ENCODE peak calls at places on chromosomes 5 and 9, in five cellular contexts. F, R, E, X and G are unnamed samples.
A peak's percentile ranks its signal among the peaks of the same experiment; 100 is the strongest.

GRCh38 chr5:158246661-158247060 is 387.7 kb upstream of the CLINT1 start:
- DNase-seq in R (no peak), E (no peak), F (no peak), X (no peak), G (no peak)

GRCh38 chr9:128706045-128706444 is 3.7 kb downstream of the PKN3 start:
- DNase-seq in X (peak; percentile 17), E (peak; percentile 32), R (peak; percentile 2), F (peak; percentile 8), G (no peak)

GRCh38 chr9:94802795-94803194 is 76.3 kb downstream of the AOPEP start:
- DNase-seq in E (peak; percentile 42), R (no peak), F (no peak), X (no peak), G (no peak)

GRCh38 chr9:93890436-93890935 is 64.7 kb downstream of the BARX1 start:
- DNase-seq in F (no peak), R (no peak), E (no peak), X (no peak), G (no peak)

GRCh38 chr5:94540856-94541494 is 77.4 kb downstream of the KIAA0825 start:
- DNase-seq in E (no peak), F (no peak), X (no peak), R (no peak), G (no peak)

GRCh38 chr9:120261419-120261818 is 318.5 kb downstream of the CDK5RAP2 start:
- DNase-seq in R (no peak), E (no peak), X (no peak), F (no peak), G (no peak)

GRCh38 chr5:62722360-62722759 is 143.7 kb downstream of the LRRC70 start:
- DNase-seq in E (peak; percentile 61), F (no peak), R (no peak), X (no peak), G (no peak)

GRCh38 chr5:150411245-150411979 is 1.3 kb downstream of the CD74 start:
- DNase-seq in X (no peak), E (peak; percentile 77), F (peak; percentile 88), R (no peak), G (no peak)

GRCh38 chr5:177410575-177410974 is 1.2 kb upstream of the F12 start:
- DNase-seq in F (no peak), R (no peak), X (no peak), E (no peak), G (no peak)
- H3K27me3 ChIP-seq in F (no peaks in the 10 kb centered on the region), R (no peaks in the 10 kb centered on the region), X (no peaks in the 10 kb centered on the region), E (peaks cover 60% of the 10 kb centered on the region), G (no peaks in the 10 kb centered on the region)

GRCh38 chr9:124760719-124761118 is 10.4 kb downstream of the NR6A1 start:
- DNase-seq in X (no peak), F (no peak), R (no peak), E (peak; percentile 91), G (no peak)
- H3K27me3 ChIP-seq in X (no peaks in the 10 kb centered on the region), F (peaks cover 27% of the 10 kb centered on the region), R (no peaks in the 10 kb centered on the region), E (no peaks in the 10 kb centered on the region), G (peaks cover 8% of the 10 kb centered on the region)

DNA sequence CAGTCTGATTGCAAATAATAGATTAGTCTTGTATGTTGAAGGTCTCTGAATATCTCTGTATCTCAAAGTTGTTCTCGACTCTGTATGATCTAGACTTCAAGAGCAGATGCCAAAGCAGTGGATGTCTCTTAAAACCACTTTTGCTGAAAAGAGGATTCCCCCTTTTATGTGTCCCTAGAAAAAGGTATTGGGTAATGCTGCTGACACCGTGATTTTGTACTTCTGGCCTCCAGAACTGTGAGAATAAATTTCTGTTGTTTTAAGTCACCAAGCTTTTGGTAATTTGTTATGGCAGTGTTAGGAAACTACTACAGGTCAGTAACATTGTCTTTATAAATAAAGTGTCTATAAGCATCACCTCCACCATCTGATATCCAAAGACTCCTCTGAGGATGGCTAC is 85.3 kb upstream of the PIK3R1 start:
- DNase-seq in R (no peak), E (no peak), F (no peak), X (no peak), G (no peak)
- H3K27me3 ChIP-seq in R (no peaks in the 10 kb centered on the region), E (no peaks in the 10 kb centered on the region), F (no peaks in the 10 kb centered on the region), X (no peaks in the 10 kb centered on the region), G (no peaks in the 10 kb centered on the region)

GRCh38 chr5:175340180-175340579 is 103.8 kb downstream of the DRD1 start:
- DNase-seq in R (no peak), X (no peak), F (no peak), E (no peak), G (no peak)
- H3K27me3 ChIP-seq in R (no peaks in the 10 kb centered on the region), X (no peaks in the 10 kb centered on the region), F (no peaks in the 10 kb centered on the region), E (no peaks in the 10 kb centered on the region), G (no peaks in the 10 kb centered on the region)

DNA sequence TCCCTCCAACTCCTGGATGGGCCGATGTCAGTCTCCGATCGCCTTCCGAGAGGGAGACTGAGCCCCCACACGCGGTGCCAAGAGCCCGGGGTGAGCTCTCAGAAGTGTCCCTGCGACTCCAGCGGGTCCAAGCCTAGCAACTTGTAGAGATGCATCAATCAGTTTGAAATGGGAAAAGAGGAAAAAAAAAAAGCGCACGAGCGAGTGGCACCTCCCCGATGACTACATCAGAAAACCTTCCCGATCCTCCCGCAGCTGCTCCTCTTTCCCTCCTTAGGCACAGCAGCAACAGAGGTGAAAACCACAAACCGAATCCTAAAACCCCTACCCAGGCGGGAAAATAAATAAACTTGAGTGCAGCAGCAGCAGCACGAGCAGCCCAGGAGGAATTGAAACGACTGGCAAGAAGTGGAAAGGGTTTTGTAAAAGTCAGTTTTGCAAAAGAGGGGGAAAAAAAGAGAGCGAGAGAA is 1.0 kb upstream of the EFNA5 start:
- DNase-seq in X (no peak), R (no peak), F (no peak), E (peak; percentile 84), G (no peak)
- H3K27me3 ChIP-seq in X (no peaks in the 10 kb centered on the region), R (no peaks in the 10 kb centered on the region), F (peaks cover 46% of the 10 kb centered on the region), E (no peaks in the 10 kb centered on the region), G (no peaks in the 10 kb centered on the region)

GRCh38 chr5:120463026-120463770 is 902 bp upstream of the PRR16 start:
- DNase-seq in X (no peak), R (no peak), F (no peak), E (no peak), G (no peak)
- H3K27me3 ChIP-seq in X (peaks cover 5% of the 10 kb centered on the region), R (no peaks in the 10 kb centered on the region), F (peaks cover 28% of the 10 kb centered on the region), E (peaks cover 58% of the 10 kb centered on the region), G (no peaks in the 10 kb centered on the region)

GRCh38 chr9:126615251-126615790 is 1.6 kb downstream of the LMX1B start:
- DNase-seq in X (no peak), F (peak; percentile 60), E (peak; percentile 83), R (no peak), G (peak; percentile 80)

GRCh38 chr9:126614088-126614454 is 343 bp downstream of the LMX1B start:
- DNase-seq in E (peak; percentile 73), R (no peak), F (no peak), X (no peak), G (no peak)

GRCh38 chr9:126613656-126614055 is at the start of gene LMX1B:
- DNase-seq in F (no peak), E (peak; percentile 85), X (no peak), R (no peak), G (peak; percentile 59)

GRCh38 chr9:126615791-126616447 is 2.2 kb downstream of the LMX1B start:
- DNase-seq in F (no peak), R (no peak), X (no peak), E (peak; percentile 78), G (no peak)

GRCh38 chr9:126614455-126615248 is 924 bp downstream of the LMX1B start:
- DNase-seq in X (no peak), R (no peak), E (peak; percentile 81), F (no peak), G (no peak)
- H3K27me3 ChIP-seq in X (no peaks in the 10 kb centered on the region), R (peaks cover 33% of the 10 kb centered on the region), E (peaks cover 92% of the 10 kb centered on the region), F (peaks cover 91% of the 10 kb centered on the region), G (peaks cover 4% of the 10 kb centered on the region)

DNA sequence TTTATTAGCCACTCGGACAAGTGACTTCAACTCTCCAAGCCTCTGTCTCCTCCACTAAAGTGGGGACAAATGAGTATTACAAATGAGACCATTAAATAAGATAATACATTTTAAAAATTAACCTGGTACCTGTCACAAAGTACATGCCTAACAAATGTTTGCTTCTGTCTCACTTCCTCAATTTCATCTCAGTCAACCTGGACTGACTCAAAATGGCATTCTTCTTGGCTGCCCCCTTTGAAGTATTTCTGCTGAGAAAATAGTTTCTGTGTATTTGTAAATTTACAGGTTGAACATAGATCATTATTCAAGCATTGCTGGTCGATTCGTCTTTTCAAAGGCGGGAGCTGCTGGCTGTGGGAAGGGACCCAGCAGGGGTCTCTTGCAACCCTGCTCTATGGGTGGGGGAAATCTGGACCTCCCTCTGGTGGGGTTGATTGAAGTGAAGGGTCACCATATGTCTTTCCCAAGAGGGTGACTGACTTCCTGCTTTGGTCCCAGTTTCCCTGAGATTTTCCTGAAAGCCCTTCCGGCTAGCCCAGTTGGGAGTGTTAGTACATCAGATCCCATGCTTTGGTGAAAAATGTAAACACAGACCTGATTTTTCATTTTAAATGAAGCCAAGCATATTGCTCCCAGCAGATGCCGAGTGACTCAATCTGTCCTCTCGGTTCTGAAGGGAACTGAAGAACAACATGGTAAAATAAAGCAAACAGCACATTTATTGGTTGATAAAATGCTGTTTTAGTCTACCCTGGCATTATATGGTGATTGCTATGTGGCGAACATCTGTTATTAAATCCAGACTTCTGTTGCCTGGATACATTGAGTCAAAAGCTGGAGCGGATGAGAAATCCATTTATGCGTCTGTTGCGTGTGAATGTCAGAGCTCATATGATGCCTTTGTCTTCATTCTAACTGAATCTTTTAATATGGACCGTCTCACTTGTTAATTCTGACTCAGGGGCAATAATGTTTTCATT is 73.1 kb downstream of the KCNIP1 start:
- DNase-seq in F (no peak), R (no peak), X (no peak), E (no peak), G (no peak)
- H3K27me3 ChIP-seq in F (peaks cover 11% of the 10 kb centered on the region), R (no peaks in the 10 kb centered on the region), X (no peaks in the 10 kb centered on the region), E (no peaks in the 10 kb centered on the region), G (no peaks in the 10 kb centered on the region)

GRCh38 chr9:124499214-124499613 is 8.0 kb downstream of the NR5A1 start:
- DNase-seq in E (no peak), R (no peak), F (no peak), X (no peak), G (no peak)

GRCh38 chr9:124498499-124499146 is 8.6 kb downstream of the NR5A1 start:
- DNase-seq in F (no peak), X (no peak), R (no peak), E (no peak), G (no peak)

GRCh38 chr9:124501771-124502320 is 5.4 kb downstream of the NR5A1 start:
- DNase-seq in F (no peak), X (no peak), R (no peak), E (no peak), G (no peak)

GRCh38 chr9:124500796-124501611 is 6.2 kb downstream of the NR5A1 start:
- DNase-seq in R (no peak), F (peak; percentile 32), E (no peak), X (no peak), G (no peak)

DNA sequence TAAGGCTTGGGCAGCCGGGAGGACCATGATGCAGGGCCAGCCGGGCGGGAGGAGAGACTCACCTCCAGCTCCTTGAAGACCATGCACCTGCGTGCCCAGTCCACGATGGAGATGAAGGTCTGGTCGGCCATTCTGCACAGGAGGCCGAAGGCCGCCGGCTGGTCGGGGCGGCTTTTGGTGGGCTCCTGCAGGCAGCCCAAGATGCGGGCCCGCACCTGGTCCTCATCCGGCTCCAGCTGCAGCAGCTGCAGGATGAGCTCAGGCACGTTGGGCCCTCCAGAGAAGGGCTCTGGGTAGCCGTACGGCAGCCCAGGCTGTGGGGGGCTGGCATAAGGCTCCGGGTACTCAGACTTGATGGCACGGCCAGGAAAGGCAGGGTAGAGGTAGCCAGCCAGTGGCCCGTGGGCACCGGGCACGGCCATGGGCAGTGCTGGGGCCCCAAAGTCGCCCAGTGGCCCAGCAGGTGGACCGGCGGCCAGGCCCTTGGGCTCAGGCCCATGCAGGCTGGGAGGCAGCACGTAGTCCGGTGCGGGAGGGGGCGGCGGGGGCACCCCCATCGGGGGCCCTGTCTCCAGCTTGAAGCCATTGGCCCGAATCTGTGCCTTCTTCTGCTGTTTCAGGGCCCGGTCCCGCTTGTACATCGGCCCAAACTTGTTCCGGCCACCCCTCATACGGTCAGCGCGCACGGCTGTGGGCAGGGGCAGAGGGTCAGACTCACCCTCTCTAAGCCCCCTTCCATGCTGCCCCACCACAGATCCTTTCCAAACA is 7.0 kb downstream of the NR5A1 start:
- DNase-seq in E (no peak), F (peak; percentile 37), X (no peak), R (no peak), G (no peak)
- H3K27me3 ChIP-seq in E (peaks cover 44% of the 10 kb centered on the region), F (peaks cover 57% of the 10 kb centered on the region), X (no peaks in the 10 kb centered on the region), R (peaks cover under 1% of the 10 kb centered on the region), G (peaks cover 6% of the 10 kb centered on the region)